ENCODE peak calls at places on chromosomes 4 and X, in nine cellular contexts. Z is A549, M is lung, H is right cardiac atrium, N is GM23338, G is PC-9, S is heart left ventricle, Y is AG04450, L is tibial artery. V is an unnamed sample.

GRCh38 chrX:78024349-78025108 is 55.1 kb upstream of the PGAM4 start:
- DNase-seq in Z (peak), M (peak), H (no peak), N (peak), G (peak), S (no peak), Y (no peak), L (no peak), V (peak)

GRCh38 chr4:185282968-185283367 is 73.6 kb downstream of the SNX25 start:
- DNase-seq in Z (peak), M (peak), H (no peak), N (peak), G (no peak), S (no peak), Y (no peak), L (no peak), V (no peak)

GRCh38 chr4:169640261-169640880 is 20.0 kb downstream of the CLCN3 start:
- DNase-seq in Z (no peak), M (no peak), H (no peak), N (no peak), G (no peak), S (no peak), Y (peak), L (no peak), V (no peak)

GRCh38 chr4:79604152-79604551 is 196.1 kb upstream of the GK2 start:
- DNase-seq in Z (no peak), M (no peak), H (no peak), N (no peak), G (no peak), S (no peak), Y (no peak), L (no peak), V (no peak)

GRCh38 chr4:162682651-162683050 is 484.0 kb downstream of the NAF1 start:
- DNase-seq in Z (no peak), M (no peak), H (no peak), N (no peak), G (no peak), S (no peak), Y (no peak), L (no peak), V (no peak)

GRCh38 chr4:6724461-6725111 is 8.6 kb downstream of the BLOC1S4 start:
- DNase-seq in Z (no peak), M (no peak), H (no peak), N (no peak), G (no peak), S (no peak), Y (no peak), L (no peak), V (no peak)

GRCh38 chrX:48504261-48504660 is 4.5 kb upstream of the PORCN start:
- DNase-seq in Z (no peak), M (no peak), H (no peak), N (no peak), G (no peak), S (no peak), Y (no peak), L (no peak), V (no peak)

GRCh38 chrX:119692241-119693031 is 532 bp downstream of the SEPTIN6 start:
- DNase-seq in Z (peak), M (no peak), H (peak), N (no peak), G (peak), S (peak), Y (no peak), L (peak), V (peak)

GRCh38 chr4:110663738-110664444 is 41.0 kb upstream of the PITX2 start:
- DNase-seq in Z (no peak), M (no peak), H (no peak), N (no peak), G (peak), S (no peak), Y (no peak), L (no peak), V (no peak)

GRCh38 chr4:122665148-122665547 is 44.3 kb upstream of the IL21 start:
- DNase-seq in Z (no peak), M (no peak), H (no peak), N (no peak), G (no peak), S (no peak), Y (no peak), L (no peak), V (no peak)

GRCh38 chrX:119647552-119648420 is 41.6 kb upstream of the NKRF start:
- DNase-seq in Z (no peak), M (no peak), H (no peak), N (no peak), G (no peak), S (no peak), Y (no peak), L (no peak), V (no peak)

GRCh38 chrX:65093658-65094057 is 117.4 kb upstream of the ZC4H2 start:
- DNase-seq in Z (no peak), M (no peak), H (no peak), N (no peak), G (no peak), S (no peak), Y (no peak), L (no peak), V (no peak)

GRCh38 chr4:36026348-36026747 is 218.0 kb downstream of the ARAP2 start:
- DNase-seq in Z (no peak), M (no peak), H (no peak), N (peak), G (no peak), S (no peak), Y (no peak), L (no peak), V (no peak)

GRCh38 chr4:128844931-128845330 is 35.4 kb downstream of the JADE1 start:
- DNase-seq in Z (no peak), M (no peak), H (peak), N (no peak), G (no peak), S (peak), Y (no peak), L (peak), V (peak)

DNA sequence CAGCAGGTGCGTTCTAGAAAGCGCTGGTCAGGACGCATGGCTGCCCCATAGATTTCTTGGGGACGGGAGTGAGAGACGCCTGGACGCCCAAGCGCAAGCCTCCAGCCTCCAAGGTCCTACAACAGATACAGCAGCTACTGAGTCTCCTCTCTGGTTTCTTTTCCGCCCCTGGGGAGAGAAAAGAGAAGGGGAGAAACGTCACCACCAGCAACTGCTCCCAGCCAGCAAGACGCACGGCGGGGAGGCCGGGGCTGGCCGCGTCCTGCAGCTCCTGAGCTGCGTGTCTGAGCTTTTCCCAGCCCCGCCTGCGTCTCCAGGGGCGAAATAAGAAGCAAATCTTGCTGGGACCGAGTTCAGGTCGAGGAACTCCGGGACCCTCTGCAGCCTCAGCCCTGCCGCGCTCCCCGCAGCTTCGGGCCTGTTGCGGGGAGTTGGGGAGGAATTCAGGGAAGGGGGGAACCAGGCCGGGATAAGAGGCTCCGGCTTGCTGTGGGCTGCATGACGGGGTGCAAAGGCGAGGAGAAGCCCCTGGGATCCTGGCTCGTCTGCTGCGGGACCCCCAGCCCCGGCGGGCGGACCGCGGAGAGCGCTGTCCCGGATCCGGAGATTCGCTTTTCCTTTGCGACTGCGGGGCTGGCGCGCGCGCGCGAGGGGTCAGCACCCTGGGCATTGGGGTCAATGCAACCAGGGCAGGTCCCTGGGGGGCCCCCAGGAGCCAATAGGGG is 6.8 kb upstream of the SHOX start:
- DNase-seq in Z (no peak), M (peak), H (no peak), N (peak), G (no peak), S (no peak), Y (no peak), L (no peak), V (no peak)
- H3K4me3 ChIP-seq in Z (no peak), M (no peak), H (no peak), N (peak), G (no peak), S (no peak), Y (no peak), L (peak), V (no peak)

GRCh38 chr4:113644398-113644797 is 117.1 kb downstream of the CAMK2D start:
- DNase-seq in Z (no peak), M (no peak), H (no peak), N (no peak), G (no peak), S (no peak), Y (no peak), L (no peak), V (no peak)
- H3K27ac ChIP-seq in Z (peak), M (no peak), H (no peak), N (no peak), G (no peak), S (peak), Y (no peak), L (no peak), V (no peak)

GRCh38 chrX:30309139-30309571 is at the start of gene NR0B1:
- DNase-seq in Z (peak), M (no peak), H (peak), N (peak), G (peak), S (no peak), Y (no peak), L (no peak), V (peak)
- H3K4me3 ChIP-seq in Z (peak), M (no peak), H (no peak), N (peak), G (no peak), S (no peak), Y (peak), L (no peak), V (no peak)

DNA sequence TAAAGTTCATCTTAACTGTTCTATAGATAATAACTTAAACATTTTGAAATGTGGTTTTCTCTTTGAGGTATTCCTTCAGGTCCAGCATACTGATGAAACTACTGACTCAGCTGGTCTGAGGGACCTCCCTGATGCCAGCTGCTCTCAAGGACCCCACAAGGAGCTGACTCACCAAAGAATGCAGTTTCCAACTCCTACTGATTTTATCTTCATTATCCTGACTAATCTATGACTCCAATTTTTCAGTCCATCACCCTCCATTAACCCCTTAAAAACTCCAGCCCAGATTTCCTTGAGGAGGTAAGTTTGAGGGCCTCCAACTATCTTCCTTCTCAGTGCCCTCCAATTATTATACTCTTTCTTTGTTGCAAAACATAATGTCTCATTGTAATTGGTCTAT is 1.4 kb upstream of the UGT2B4 start:
- DNase-seq in Z (no peak), M (no peak), H (no peak), N (no peak), G (no peak), S (no peak), Y (no peak), L (no peak), V (no peak)
- H3K27ac ChIP-seq in Z (no peak), M (no peak), H (no peak), N (no peak), G (no peak), S (no peak), Y (no peak), L (no peak), V (no peak)

DNA sequence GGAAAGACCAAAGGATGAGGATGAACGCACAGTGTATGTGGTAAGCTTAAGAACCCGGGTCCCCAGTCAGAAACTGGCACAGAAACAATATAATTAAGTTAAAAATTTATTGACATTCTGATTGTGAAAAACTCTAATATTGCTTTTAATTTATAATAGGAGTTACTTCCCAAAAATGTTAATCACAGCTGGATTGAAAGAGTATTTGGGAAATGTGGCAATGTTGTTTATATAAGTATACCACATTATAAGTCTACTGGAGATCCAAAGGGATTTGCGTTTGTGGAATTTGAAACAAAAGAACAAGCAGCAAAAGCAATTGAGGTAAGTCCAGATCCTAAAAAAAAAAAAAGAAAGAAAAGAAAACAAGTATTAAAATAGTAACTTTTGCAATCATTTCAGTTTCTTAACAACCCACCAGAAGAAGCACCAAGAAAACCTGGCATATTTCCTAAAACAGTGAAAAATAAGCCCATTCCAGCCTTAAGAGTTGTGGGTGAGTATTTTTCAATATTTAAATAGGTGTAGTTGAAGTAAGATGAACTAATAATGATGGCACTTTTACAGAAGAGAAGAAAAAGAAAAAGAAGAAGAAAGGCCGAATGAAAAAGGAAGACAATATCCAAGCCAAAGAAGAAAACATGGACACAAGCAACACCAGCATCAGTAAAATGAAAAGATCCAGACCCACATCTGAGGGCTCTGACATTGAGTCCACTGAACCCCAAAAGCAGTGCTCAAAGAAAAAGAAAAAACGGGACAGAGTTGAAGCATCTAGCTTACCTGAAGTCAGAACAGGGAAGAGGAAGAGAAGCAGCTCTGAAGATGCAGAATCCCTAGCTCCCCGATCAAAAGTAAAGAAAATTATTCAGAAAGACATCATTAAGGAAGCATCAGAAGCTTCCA is 9.9 kb downstream of the LARP7 start:
- DNase-seq in Z (no peak), M (no peak), H (no peak), N (no peak), G (no peak), S (no peak), Y (no peak), L (no peak), V (no peak)
- H3K4me3 ChIP-seq in Z (no peak), M (no peak), H (no peak), N (peak), G (no peak), S (no peak), Y (no peak), L (no peak), V (no peak)

DNA sequence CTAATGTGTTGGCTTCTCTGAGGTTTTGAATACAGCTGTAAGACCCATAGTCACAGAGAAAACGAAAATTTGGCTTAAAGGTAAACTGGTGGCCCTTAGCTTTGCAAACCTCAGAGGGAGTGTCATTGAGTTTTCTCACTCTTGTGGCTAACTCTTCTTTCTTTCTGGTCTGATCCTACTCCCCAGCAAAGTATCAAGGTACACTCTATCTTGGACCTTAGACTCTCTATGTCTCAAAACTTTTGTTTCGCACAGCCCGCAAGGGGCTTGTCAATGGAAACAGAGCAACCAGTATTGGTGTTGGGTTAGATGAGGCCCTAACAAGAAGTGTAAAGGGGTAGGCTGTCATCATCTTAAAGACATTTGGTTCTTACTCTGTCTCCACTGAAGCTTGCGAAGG is 19.8 kb downstream of the APOO start:
- DNase-seq in Z (no peak), M (no peak), H (no peak), N (no peak), G (no peak), S (no peak), Y (no peak), L (no peak), V (no peak)
- H3K27ac ChIP-seq in Z (peak), M (no peak), H (no peak), N (no peak), G (no peak), S (no peak), Y (no peak), L (no peak), V (no peak)

V was measured in pancreas.